ENCODE peak calls at places on chromosomes 12 and 14, in ten cellular contexts. D is hepatocyte, X is left ventricle myocardium inferior, M is spleen, T is HCT116, A is cardiac muscle cell, F is SJSA1, J is breast epithelium, S is neural progenitor cell, P is tibial artery. C is an unnamed sample.

GRCh38 chr12:54166543-54167499 is 22.0 kb downstream of the SMUG1 start:
- DNase-seq in D (no peak), X (no peak), M (no peak), T (no peak), A (no peak), F (no peak), J (no peak), S (no peak), P (no peak), C (peak; percentile 61)

GRCh38 chr12:56518570-56518969 is 3.0 kb upstream of the RBMS2 start:
- DNase-seq in D (no peak), X (no peak), M (no peak), T (no peak), A (peak; percentile 7), F (no peak), J (no peak), S (no peak), P (no peak), C (no peak)

GRCh38 chr12:97984951-97985350 is 522.3 kb downstream of the RMST start:
- DNase-seq in D (no peak), X (no peak), M (no peak), T (no peak), A (no peak), F (no peak), J (peak; percentile 40), S (no peak), P (no peak), C (no peak)

GRCh38 chr12:113422929-113423669 is 919 bp downstream of the SDSL start:
- DNase-seq in D (no peak), X (no peak), M (no peak), T (no peak), A (no peak), F (no peak), J (no peak), S (no peak), P (no peak), C (peak; percentile 13)

GRCh38 chr14:98136420-98136819 is 1135.6 kb downstream of the BCL11B start:
- DNase-seq in D (no peak), X (no peak), M (no peak), T (no peak), A (no peak), F (no peak), J (no peak), S (no peak), P (no peak), C (no peak)

GRCh38 chr12:57740656-57741412 is 2.3 kb upstream of the AGAP2 start:
- DNase-seq in D (no peak), X (no peak), M (peak; percentile 92), T (no peak), A (no peak), F (peak; percentile 83), J (no peak), S (no peak), P (no peak), C (peak; percentile 82)

GRCh38 chr12:115710104-115710564 is 567.4 kb downstream of the MED13L start:
- DNase-seq in D (peak; percentile 37), X (peak; percentile 34), M (no peak), T (no peak), A (peak; percentile 67), F (no peak), J (peak; percentile 21), S (no peak), P (no peak), C (no peak)

GRCh38 chr12:20120296-20120695 is 248.0 kb upstream of the PDE3A start:
- DNase-seq in D (no peak), X (no peak), M (no peak), T (no peak), A (peak; percentile 51), F (no peak), J (no peak), S (no peak), P (no peak), C (no peak)

GRCh38 chr14:73180385-73180805 is 44.1 kb downstream of the PSEN1 start:
- DNase-seq in D (peak; percentile 49), X (no peak), M (no peak), T (no peak), A (peak; percentile 83), F (no peak), J (no peak), S (no peak), P (no peak), C (no peak)

GRCh38 chr14:71478542-71478941 is 453.7 kb upstream of the RGS6 start:
- DNase-seq in D (no peak), X (no peak), M (no peak), T (no peak), A (peak; percentile 54), F (no peak), J (no peak), S (no peak), P (no peak), C (no peak)

GRCh38 chr12:12901158-12901791 is 9.9 kb downstream of the GPRC5A start:
- DNase-seq in D (peak; percentile 87), X (no peak), M (no peak), T (no peak), A (peak; percentile 91), F (peak; percentile 55), J (no peak), S (peak; percentile 24), P (peak; percentile 87), C (peak; percentile 66)

GRCh38 chr12:121781751-121782615 is 11.5 kb downstream of the RHOF start:
- DNase-seq in D (no peak), X (no peak), M (no peak), T (no peak), A (no peak), F (no peak), J (no peak), S (peak; percentile 46), P (no peak), C (peak; percentile 83)

GRCh38 chr14:103111297-103111981 is 11.8 kb upstream of the TNFAIP2 start:
- DNase-seq in D (no peak), X (no peak), M (no peak), T (no peak), A (no peak), F (no peak), J (no peak), S (no peak), P (no peak), C (no peak)

GRCh38 chr14:103108749-103109207 is 14.3 kb downstream of the EXOC3L4 start:
- DNase-seq in D (no peak), X (no peak), M (no peak), T (no peak), A (peak; percentile 45), F (peak; percentile 81), J (no peak), S (no peak), P (no peak), C (peak; percentile 86)

GRCh38 chr14:103110681-103111296 is 12.5 kb upstream of the TNFAIP2 start:
- DNase-seq in D (no peak), X (no peak), M (no peak), T (no peak), A (peak; percentile 58), F (no peak), J (no peak), S (no peak), P (no peak), C (peak; percentile 86)

GRCh38 chr14:103107941-103108748 is 13.6 kb downstream of the EXOC3L4 start:
- DNase-seq in D (no peak), X (no peak), M (no peak), T (no peak), A (no peak), F (peak; percentile 91), J (no peak), S (no peak), P (no peak), C (peak; percentile 57)

DNA sequence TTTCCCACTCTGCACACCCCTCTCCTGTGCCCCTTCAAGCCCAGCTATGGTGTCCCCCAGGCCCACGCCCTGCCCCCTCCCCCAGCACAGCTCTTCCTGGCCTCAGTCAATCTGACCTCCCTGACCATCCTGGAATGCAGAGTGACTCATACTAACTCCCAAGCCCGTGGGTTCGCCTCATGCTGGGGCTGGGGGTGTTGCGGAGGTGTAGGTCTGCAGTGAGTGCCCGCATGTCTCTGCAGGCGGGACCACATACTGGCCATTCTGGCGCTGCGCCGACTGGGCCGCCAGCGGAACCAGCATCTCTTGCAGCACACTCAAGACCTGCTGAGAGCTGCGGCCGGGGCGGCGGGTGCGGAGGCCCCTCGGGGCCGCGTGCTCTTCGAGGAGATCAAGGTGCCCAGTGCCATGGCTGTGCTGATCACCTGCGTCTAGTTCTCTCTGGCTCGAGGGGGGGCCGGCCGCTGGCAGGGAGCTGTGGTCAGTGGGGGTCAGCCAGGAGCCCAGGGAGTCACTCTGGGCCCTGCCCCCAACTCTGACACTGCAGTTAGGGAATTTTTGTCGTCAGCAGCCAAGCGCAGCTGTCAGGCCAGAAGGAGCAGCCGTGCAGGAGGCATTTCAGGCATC is 13.4 kb upstream of the TNFAIP2 start:
- DNase-seq in D (no peak), X (no peak), M (no peak), T (peak; percentile 50), A (peak; percentile 77), F (peak; percentile 89), J (no peak), S (peak; percentile 59), P (no peak), C (peak; percentile 83)
- H3K4me1 ChIP-seq in D (peaks cover 19% of the 10 kb centered on the region), X (peaks cover 49% of the 10 kb centered on the region), M (peaks cover 15% of the 10 kb centered on the region), T (peaks cover 62% of the 10 kb centered on the region), A (peaks cover 20% of the 10 kb centered on the region), F (peaks cover 52% of the 10 kb centered on the region), J (peaks cover 14% of the 10 kb centered on the region), S (peaks cover 12% of the 10 kb centered on the region), P (no peaks in the 10 kb centered on the region), C (peaks cover 58% of the 10 kb centered on the region)

GRCh38 chr12:11752403-11753150 is 103.1 kb downstream of the ETV6 start:
- DNase-seq in D (no peak), X (no peak), M (no peak), T (no peak), A (no peak), F (no peak), J (no peak), S (no peak), P (no peak), C (no peak)
- H3K27ac ChIP-seq in D (no peak overlapping the region), X (peak overlapping the region; percentile 84), M (peak overlapping the region; percentile 39), T (no peak overlapping the region), A (no peak overlapping the region), F (no peak overlapping the region), J (peak overlapping the region; percentile 59), S (no peak overlapping the region), P (peak overlapping the region; percentile 84), C (no peak overlapping the region)

GRCh38 chr12:46523446-46523845 is 150.9 kb upstream of the SLC38A2 start:
- DNase-seq in D (no peak), X (no peak), M (no peak), T (no peak), A (no peak), F (no peak), J (no peak), S (peak; percentile 26), P (no peak), C (peak; percentile 30)
- H3K4me1 ChIP-seq in D (peaks cover 26% of the 10 kb centered on the region), X (peaks cover 60% of the 10 kb centered on the region), M (no peaks in the 10 kb centered on the region), T (peaks cover 55% of the 10 kb centered on the region), A (peaks cover 21% of the 10 kb centered on the region), F (peaks cover 36% of the 10 kb centered on the region), J (no peaks in the 10 kb centered on the region), S (peaks cover 17% of the 10 kb centered on the region), P (no peaks in the 10 kb centered on the region), C (peaks cover 33% of the 10 kb centered on the region)

GRCh38 chr14:86372402-86372801 is 842.5 kb downstream of the FLRT2 start:
- DNase-seq in D (no peak), X (no peak), M (no peak), T (no peak), A (no peak), F (no peak), J (no peak), S (no peak), P (no peak), C (no peak)
- H3K27ac ChIP-seq in D (no peak overlapping the region), X (no peak overlapping the region), M (no peak overlapping the region), T (no peak overlapping the region), A (no peak overlapping the region), F (no peak overlapping the region), J (no peak overlapping the region), S (no peak overlapping the region), P (no peak overlapping the region), C (no peak overlapping the region)

GRCh38 chr12:105931104-105931503 is 207.7 kb downstream of the NUAK1 start:
- DNase-seq in D (no peak), X (no peak), M (no peak), T (no peak), A (peak; percentile 46), F (no peak), J (no peak), S (no peak), P (no peak), C (no peak)
- H3K4me1 ChIP-seq in D (no peaks in the 10 kb centered on the region), X (peaks cover 17% of the 10 kb centered on the region), M (no peaks in the 10 kb centered on the region), T (peaks cover 9% of the 10 kb centered on the region), A (peaks cover 8% of the 10 kb centered on the region), F (peaks cover 30% of the 10 kb centered on the region), J (no peaks in the 10 kb centered on the region), S (peaks cover 15% of the 10 kb centered on the region), P (no peaks in the 10 kb centered on the region), C (peaks cover 28% of the 10 kb centered on the region)

C was measured in SJCRH30.